ENCODE peak calls at places on chromosomes 1 and 21, in four cellular contexts. Q is NCI-H748 treated with DMSO at 0.1 percent for 48 hours, Z is GM12892, Y is testis. N is an unnamed sample.

GRCh38 chr1:47712596-47713299 is 274.9 kb downstream of the FOXD2 start:
- DNase-seq in Y (no peak), Z (no peak), Q (peak), N (no peak)

GRCh38 chr1:53069265-53069662 is 7.3 kb downstream of the PODN start:
- DNase-seq in Z (no peak), Y (no peak), Q (no peak), N (no peak)

GRCh38 chr21:36082140-36082742 is 12.4 kb downstream of the CBR1 start:
- DNase-seq in Q (no peak), Z (no peak), Y (no peak), N (no peak)

GRCh38 chr1:214552174-214552608 is 789 bp upstream of the PTPN14 start:
- DNase-seq in Q (no peak), Z (no peak), Y (peak), N (peak)

GRCh38 chr1:228668553-228669400 is 66.5 kb upstream of the RHOU start:
- DNase-seq in Y (no peak), Z (no peak), Q (no peak), N (no peak)

GRCh38 chr1:235867903-235868469 is 1.3 kb upstream of the LYST start:
- DNase-seq in Y (no peak), Q (no peak), Z (no peak), N (no peak)

GRCh38 chr1:116733466-116734108 is 20.6 kb upstream of the CD2 start:
- DNase-seq in Y (no peak), Q (no peak), Z (no peak), N (no peak)

GRCh38 chr1:28540651-28541050 is 12.2 kb upstream of the TRNAU1AP start:
- DNase-seq in Z (no peak), Y (no peak), Q (no peak), N (no peak)

GRCh38 chr21:35256468-35256988 is 207.4 kb upstream of the RUNX1 start:
- DNase-seq in Q (peak), Y (peak), Z (no peak), N (peak)

GRCh38 chr1:55446351-55446750 is 231.2 kb upstream of the USP24 start:
- DNase-seq in Z (no peak), Y (no peak), Q (no peak), N (no peak)

GRCh38 chr1:176456848-176457247 is 6.1 kb upstream of the PAPPA2 start:
- DNase-seq in Z (no peak), Q (no peak), Y (no peak), N (no peak)

GRCh38 chr1:23732363-23733224 is 10.7 kb upstream of the ELOA start:
- DNase-seq in Z (no peak), Y (no peak), Q (no peak), N (no peak)

GRCh38 chr1:51840743-51841461 is 37.6 kb downstream of the NRDC start:
- DNase-seq in Z (no peak), Q (no peak), Y (no peak), N (no peak)

GRCh38 chr1:64982134-64982533 is 15.8 kb upstream of the JAK1 start:
- DNase-seq in Z (no peak), Q (no peak), Y (no peak), N (no peak)

GRCh38 chr1:46030876-46031660 is 101.4 kb downstream of the PIK3R3 start:
- DNase-seq in Q (no peak), Z (no peak), Y (no peak), N (no peak)

GRCh38 chr1:94384485-94385353 is 33.5 kb upstream of the ABCD3 start:
- DNase-seq in Z (no peak), Y (no peak), Q (no peak), N (no peak)

GRCh38 chr1:119040906-119041305 is 52.8 kb upstream of the TBX15 start:
- DNase-seq in Y (peak), Z (no peak), Q (no peak), N (no peak)

GRCh38 chr1:157136133-157136532 is 2.1 kb downstream of the ETV3 start:
- DNase-seq in Y (no peak), Q (no peak), Z (no peak), N (no peak)

GRCh38 chr1:93749894-93750301 is 68.3 kb upstream of the BCAR3 start:
- DNase-seq in Z (no peak), Y (no peak), Q (no peak), N (no peak)

GRCh38 chr1:36083635-36084501 is at the start of gene TEKT2:
- DNase-seq in Q (peak), Z (no peak), Y (peak), N (no peak)

GRCh38 chr21:17607684-17608083 is 5.0 kb downstream of the BTG3 start:
- DNase-seq in Z (no peak), Y (no peak), Q (no peak), N (no peak)